ENCODE peak calls at places on chromosomes 5 and 9, in ten cellular contexts. Z is lower lobe of right lung, A is endodermal cell, V is neural progenitor cell, O is body of pancreas, J is ascending aorta, D is spleen, B is PC-3, N is mammary epithelial cell, G is lung. U is an unnamed sample. For H3K4me1, the result is how much of the 10 kb centered on the place peaks cover.

GRCh38 chr5:174078416-174078815 is 32.9 kb downstream of the NSG2 start:
- DNase-seq in Z (no peak), A (no peak), V (no peak), O (no peak), J (no peak), D (no peak), B (no peak), N (no peak), G (no peak), U (no peak)

GRCh38 chr9:137305060-137305787 is 3.2 kb upstream of the NRARP start:
- DNase-seq in Z (peak), A (peak), V (peak), O (peak), J (peak), D (peak), B (no peak), N (peak), G (peak), U (no peak)

GRCh38 chr9:25964239-25964638 is 286.0 kb upstream of the TUSC1 start:
- DNase-seq in Z (no peak), A (peak), V (peak), O (no peak), J (no peak), D (no peak), B (peak), N (peak), G (peak), U (no peak)

GRCh38 chr9:105168935-105169334 is 75.5 kb upstream of the SLC44A1 start:
- DNase-seq in Z (no peak), A (no peak), V (no peak), O (no peak), J (no peak), D (no peak), B (no peak), N (no peak), G (no peak), U (no peak)

GRCh38 chr9:137103206-137103999 is 11.1 kb downstream of the DPP7 start:
- DNase-seq in Z (no peak), A (no peak), V (no peak), O (no peak), J (no peak), D (no peak), B (no peak), N (no peak), G (no peak), U (no peak)

GRCh38 chr5:1524799-1525623 is 1.3 kb upstream of the LPCAT1 start:
- DNase-seq in Z (peak), A (no peak), V (no peak), O (peak), J (peak), D (peak), B (no peak), N (no peak), G (peak), U (peak)

GRCh38 chr9:93053781-93054331 is 4.6 kb upstream of the SUSD3 start:
- DNase-seq in Z (no peak), A (no peak), V (no peak), O (no peak), J (no peak), D (no peak), B (no peak), N (no peak), G (no peak), U (no peak)

GRCh38 chr9:88388886-88389617 is 808 bp downstream of the SPIN1 start:
- DNase-seq in Z (peak), A (peak), V (peak), O (no peak), J (peak), D (peak), B (peak), N (peak), G (peak), U (peak)

GRCh38 chr5:83082750-83083149 is 5.4 kb downstream of the XRCC4 start:
- DNase-seq in Z (no peak), A (no peak), V (no peak), O (no peak), J (no peak), D (no peak), B (no peak), N (no peak), G (no peak), U (no peak)

GRCh38 chr5:38515648-38516047 is 40.8 kb downstream of the LIFR start:
- DNase-seq in Z (no peak), A (no peak), V (peak), O (no peak), J (no peak), D (no peak), B (peak), N (no peak), G (no peak), U (no peak)

GRCh38 chr5:4447657-4448056 is 692.5 kb upstream of the ADAMTS16 start:
- DNase-seq in Z (no peak), A (no peak), V (no peak), O (no peak), J (no peak), D (no peak), B (no peak), N (no peak), G (no peak), U (no peak)

GRCh38 chr5:136047858-136048257 is 19.1 kb downstream of the TGFBI start:
- DNase-seq in Z (peak), A (peak), V (no peak), O (no peak), J (no peak), D (peak), B (no peak), N (no peak), G (no peak), U (no peak)

GRCh38 chr5:149376104-149376503 is 3.0 kb downstream of the IL17B start:
- DNase-seq in Z (no peak), A (peak), V (no peak), O (no peak), J (peak), D (no peak), B (no peak), N (no peak), G (no peak), U (no peak)

GRCh38 chr9:123456011-123456410 is 100.0 kb downstream of the CRB2 start:
- DNase-seq in Z (no peak), A (no peak), V (no peak), O (no peak), J (no peak), D (peak), B (no peak), N (no peak), G (no peak), U (no peak)

GRCh38 chr9:2966846-2967372 is 123.0 kb upstream of the PUM3 start:
- DNase-seq in Z (no peak), A (no peak), V (no peak), O (no peak), J (no peak), D (no peak), B (no peak), N (no peak), G (no peak), U (no peak)

GRCh38 chr5:121681200-121681855 is 170.4 kb upstream of the FTMT start:
- DNase-seq in Z (no peak), A (no peak), V (no peak), O (no peak), J (no peak), D (no peak), B (no peak), N (no peak), G (no peak), U (no peak)

DNA sequence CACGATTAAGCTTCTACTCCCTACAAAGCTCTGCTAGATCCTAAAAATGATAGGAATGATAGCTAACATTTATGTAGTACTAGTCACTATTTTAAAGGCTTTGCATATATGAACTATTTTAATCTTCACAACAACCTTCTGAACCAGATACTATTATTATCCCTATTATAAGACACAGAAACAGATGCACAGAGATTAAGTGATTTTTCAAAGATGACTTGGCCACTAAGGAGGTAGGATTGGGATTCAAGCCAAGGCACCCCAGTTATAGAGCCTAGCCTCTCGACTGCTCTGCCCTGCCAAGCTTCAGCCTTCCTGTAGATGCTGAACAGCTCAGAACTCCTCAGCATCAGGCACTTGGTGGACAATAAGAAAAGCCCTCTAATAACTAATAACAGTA is 200.9 kb upstream of the PTGER4 start:
- DNase-seq in Z (no peak), A (no peak), V (no peak), O (no peak), J (no peak), D (no peak), B (no peak), N (no peak), G (no peak), U (no peak)
- TF ChIP-seq CTCF in Z (no peak), A (no peak), V (no peak), O (no peak), J (no peak), D (no peak), B (no peak), N (no peak), G (no peak), U (no peak)

DNA sequence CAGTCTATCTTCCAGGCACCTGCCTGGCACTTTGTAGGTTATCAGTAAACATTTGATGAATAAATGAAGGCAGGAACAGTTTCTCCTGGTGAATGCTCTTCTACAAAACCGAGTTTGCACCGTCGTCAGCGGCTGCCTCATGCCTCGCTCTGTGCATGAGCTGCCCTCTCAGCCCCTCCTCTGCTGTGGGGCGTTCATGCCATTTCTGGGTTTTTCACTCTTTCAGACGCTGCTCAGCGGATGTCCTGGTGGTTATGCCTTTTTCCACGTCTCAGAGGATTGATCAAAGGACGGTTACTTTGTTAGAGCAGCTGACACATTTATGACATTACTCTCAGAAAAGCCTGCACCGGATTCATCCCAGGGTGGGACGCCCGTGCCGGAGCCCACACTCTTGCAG is 196.0 kb upstream of the PPP1R26 start:
- DNase-seq in Z (no peak), A (no peak), V (no peak), O (no peak), J (no peak), D (no peak), B (no peak), N (no peak), G (no peak), U (no peak)
- H3K4me1 ChIP-seq in Z (under half), A (under half), V (under half), O (under half), J (under half), D (under half), B (under half), N (under half), G (under half), U (under half)

DNA sequence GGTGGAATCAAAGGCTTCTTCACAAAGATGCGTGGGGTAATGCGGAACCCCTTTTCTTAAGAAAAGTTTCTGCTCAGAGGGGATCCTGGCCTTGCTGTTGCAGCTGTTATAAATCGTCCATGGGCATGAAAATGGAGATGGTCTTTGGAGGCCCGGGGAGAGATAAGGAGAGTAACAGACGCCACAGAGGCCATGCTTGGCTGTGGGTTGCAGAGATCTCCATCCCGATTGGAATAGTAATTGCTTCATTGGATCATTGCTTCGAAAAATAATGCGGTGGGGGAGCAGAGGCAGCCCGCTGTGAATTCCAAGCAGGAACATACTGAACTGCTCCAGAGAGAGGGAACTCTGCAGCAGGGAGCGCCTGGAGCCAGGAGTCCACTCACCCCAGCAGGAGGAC is 55.5 kb downstream of the C5orf15 start:
- DNase-seq in Z (no peak), A (no peak), V (no peak), O (no peak), J (no peak), D (no peak), B (no peak), N (no peak), G (no peak), U (no peak)
- H3K27ac ChIP-seq in Z (no peak), A (no peak), V (no peak), O (peak), J (no peak), D (no peak), B (no peak), N (no peak), G (no peak), U (no peak)

GRCh38 chr5:61659221-61659696 is 327.2 kb downstream of the ZSWIM6 start:
- DNase-seq in Z (no peak), A (peak), V (peak), O (peak), J (no peak), D (no peak), B (no peak), N (no peak), G (peak), U (no peak)
- TF ChIP-seq CTCF in Z (no peak), A (no peak), V (no peak), O (no peak), J (no peak), D (no peak), B (no peak), N (no peak), G (no peak), U (no peak)

DNA sequence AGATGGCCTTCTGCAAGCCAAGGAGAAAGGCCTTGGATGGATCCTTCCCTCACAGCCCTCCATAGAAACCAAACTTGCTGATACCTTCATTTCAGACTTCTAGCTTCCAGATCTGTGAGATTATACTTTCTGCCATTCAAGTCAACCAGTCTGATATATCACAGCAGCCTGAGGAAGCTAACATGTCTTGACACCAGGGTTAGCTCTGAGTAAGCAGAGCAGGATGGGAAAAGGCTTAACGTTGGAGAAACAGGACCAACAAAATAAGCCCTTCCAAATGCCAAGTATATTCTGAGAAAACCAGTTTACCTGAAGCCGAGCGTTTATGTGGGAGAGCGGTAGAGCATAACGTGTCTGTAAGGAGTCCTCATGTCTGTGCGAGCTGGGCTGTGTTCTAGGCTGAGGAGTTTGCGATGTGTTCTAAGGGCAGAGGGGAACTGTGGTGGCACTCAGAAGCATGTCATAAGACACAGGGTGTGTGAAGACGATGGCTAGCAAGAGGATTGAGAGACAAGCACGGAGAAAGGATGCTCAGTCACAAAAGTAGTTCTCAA is 206.2 kb downstream of the PIK3R1 start:
- DNase-seq in Z (no peak), A (no peak), V (no peak), O (no peak), J (no peak), D (no peak), B (no peak), N (no peak), G (no peak), U (no peak)
- H3K4me1 ChIP-seq in Z (under half), A (under half), V (under half), O (under half), J (under half), D (under half), B (under half), N (under half), G (under half), U (under half)

DNA sequence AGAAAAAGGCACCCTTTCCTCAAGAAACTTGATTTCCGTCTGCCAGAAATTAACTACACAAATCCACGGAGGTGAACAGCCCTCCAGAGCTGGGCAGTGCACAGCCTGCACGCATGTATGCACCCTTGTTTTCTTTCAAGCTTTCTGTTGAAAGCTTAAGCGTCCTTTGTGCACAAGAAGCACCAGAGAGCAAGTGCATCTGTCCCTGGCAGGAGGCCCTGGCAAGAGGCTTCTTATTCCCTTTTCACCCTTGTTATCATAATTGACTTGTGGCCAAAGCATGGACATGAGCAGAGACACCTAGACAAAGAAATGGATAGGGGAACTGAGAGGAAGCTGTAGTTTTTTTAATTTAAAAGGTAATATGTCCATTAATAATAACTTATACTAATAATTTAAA is 47.4 kb upstream of the ATG10 start:
- DNase-seq in Z (no peak), A (no peak), V (peak), O (no peak), J (no peak), D (no peak), B (no peak), N (no peak), G (no peak), U (no peak)
- H3K27ac ChIP-seq in Z (no peak), A (no peak), V (no peak), O (no peak), J (no peak), D (no peak), B (no peak), N (no peak), G (no peak), U (no peak)

DNA sequence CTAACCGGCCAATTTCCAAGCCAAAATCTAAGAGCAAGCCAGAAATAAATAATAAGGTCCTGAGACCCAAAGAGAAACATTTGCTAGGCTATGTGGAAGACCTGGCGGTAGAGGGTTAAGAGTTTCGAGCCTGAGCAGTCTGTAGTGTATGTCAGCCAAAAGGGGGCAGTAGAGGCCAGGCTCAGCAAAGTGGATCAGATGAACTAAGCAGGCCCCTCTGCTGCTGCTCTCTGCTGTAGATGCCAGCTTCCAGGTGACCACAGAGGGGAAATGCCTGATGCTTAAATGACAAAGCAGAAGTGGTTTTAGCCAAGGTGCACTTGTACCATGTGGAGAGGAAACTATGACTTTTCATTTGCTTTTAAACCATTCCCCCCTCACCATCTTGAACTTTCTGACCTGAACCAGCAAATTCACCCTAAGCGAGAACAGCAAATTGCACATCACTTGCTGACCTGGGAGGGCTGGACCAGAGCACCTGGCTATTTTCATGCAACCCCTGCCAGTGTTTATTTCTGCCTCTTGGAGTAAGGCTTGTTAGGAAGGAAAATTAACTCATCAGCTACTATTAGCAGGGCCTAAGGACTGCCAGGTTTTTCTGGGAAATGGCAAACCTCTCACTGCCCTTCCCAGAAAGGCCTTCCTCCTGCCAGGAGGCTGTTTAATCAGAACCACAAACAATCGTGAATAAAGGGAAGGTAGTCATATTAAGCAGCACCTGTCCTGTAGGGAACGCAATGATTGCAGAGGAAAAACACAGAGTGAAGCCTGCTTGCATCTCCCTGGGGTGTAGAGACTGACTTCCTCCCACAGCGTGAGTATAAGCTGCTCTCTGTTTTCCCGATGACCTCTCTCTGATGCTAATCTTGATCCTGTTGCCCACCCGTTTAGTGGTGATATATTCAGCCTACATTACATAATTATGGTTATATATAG is 818.2 kb downstream of the TLR4 start:
- DNase-seq in Z (peak), A (peak), V (peak), O (peak), J (peak), D (no peak), B (no peak), N (peak), G (no peak), U (no peak)
- TF ChIP-seq CTCF in Z (peak), A (peak), V (peak), O (peak), J (peak), D (peak), B (no peak), N (peak), G (no peak), U (peak)

GRCh38 chr5:146441896-146442295 is 5.2 kb upstream of the TCERG1 start:
- DNase-seq in Z (no peak), A (no peak), V (no peak), O (no peak), J (no peak), D (no peak), B (peak), N (peak), G (no peak), U (no peak)

GRCh38 chr5:146440348-146440747 is 6.8 kb upstream of the TCERG1 start:
- DNase-seq in Z (no peak), A (no peak), V (no peak), O (no peak), J (no peak), D (no peak), B (peak), N (peak), G (no peak), U (no peak)

DNA sequence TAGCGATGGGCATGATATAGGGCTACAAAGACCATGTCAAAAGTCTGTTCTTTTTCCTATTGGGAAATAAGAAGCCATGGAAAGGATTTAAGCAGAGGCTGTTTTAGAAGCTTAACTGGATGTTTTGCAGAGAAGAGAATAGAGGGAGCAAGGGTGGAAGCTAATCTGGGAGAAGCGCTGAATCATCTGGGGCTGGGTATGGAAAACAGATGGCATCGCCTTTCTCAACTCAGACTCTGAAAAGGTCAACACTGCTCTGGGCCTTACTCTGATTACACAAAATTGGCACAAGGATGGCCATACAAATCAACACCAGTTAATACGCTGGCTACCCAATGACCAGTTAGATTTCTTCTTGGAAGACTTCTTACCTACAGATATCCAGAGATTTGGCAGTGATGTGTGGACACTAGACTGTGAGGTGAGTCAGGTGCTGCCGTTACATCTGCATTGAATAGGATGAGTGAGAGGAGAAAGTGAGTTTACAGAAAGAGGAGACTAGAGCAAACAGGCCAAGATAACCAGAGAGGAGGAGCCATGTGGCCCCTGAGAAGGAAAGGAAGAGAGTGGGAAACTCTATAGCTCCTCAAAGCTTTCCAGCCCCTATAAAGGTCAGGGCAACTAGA is 6.2 kb upstream of the TCERG1 start:
- DNase-seq in Z (no peak), A (no peak), V (no peak), O (no peak), J (no peak), D (no peak), B (no peak), N (no peak), G (no peak), U (no peak)
- H3K4me1 ChIP-seq in Z (under half), A (under half), V (under half), O (under half), J (under half), D (under half), B (under half), N (under half), G (under half), U (under half)

GRCh38 chr5:151958111-151958510 is 33.5 kb upstream of the GLRA1 start:
- DNase-seq in Z (no peak), A (no peak), V (no peak), O (no peak), J (no peak), D (no peak), B (no peak), N (no peak), G (no peak), U (no peak)
- H3K27ac ChIP-seq in Z (no peak), A (no peak), V (no peak), O (no peak), J (no peak), D (no peak), B (no peak), N (no peak), G (no peak), U (no peak)

U was measured in right atrium auricular region.